ENCODE peak calls at places on chromosomes 4 and X, in seven cellular contexts. S, I, P, Y, D, H and N are unnamed samples.

GRCh38 chr4:55020131-55020530 is 105.3 kb downstream of the KDR start:
- DNase-seq in S (no peak), I (no peak), P (no peak), Y (no peak), D (no peak), H (no peak), N (no peak)

GRCh38 chr4:165394275-165394674 is 15.5 kb downstream of the CPE start:
- DNase-seq in S (no peak), I (no peak), P (no peak), Y (no peak), D (no peak), H (no peak), N (no peak)

GRCh38 chrX:66030505-66031317 is 9.2 kb downstream of the VSIG4 start:
- DNase-seq in S (peak), I (peak), P (peak), Y (no peak), D (no peak), H (peak), N (no peak)

GRCh38 chrX:71859637-71860036 is 51.0 kb upstream of the NHSL2 start:
- DNase-seq in S (peak), I (peak), P (no peak), Y (no peak), D (no peak), H (peak), N (peak)

GRCh38 chrX:120251471-120252011 is 929 bp downstream of the ZBTB33 start:
- DNase-seq in S (peak), I (no peak), P (peak), Y (no peak), D (no peak), H (peak), N (peak)

GRCh38 chrX:38561951-38562719 is 793 bp downstream of the TSPAN7 start:
- DNase-seq in S (no peak), I (no peak), P (peak), Y (no peak), D (no peak), H (peak), N (no peak)

GRCh38 chrX:25523574-25523973 is 507.8 kb upstream of the ARX start:
- DNase-seq in S (peak), I (peak), P (peak), Y (no peak), D (peak), H (peak), N (peak)

GRCh38 chrX:55801811-55802210 is 84.3 kb downstream of the RRAGB start:
- DNase-seq in S (no peak), I (no peak), P (no peak), Y (no peak), D (no peak), H (no peak), N (peak)

GRCh38 chr4:157291071-157291470 is 70.5 kb downstream of the GRIA2 start:
- DNase-seq in S (no peak), I (no peak), P (no peak), Y (no peak), D (no peak), H (no peak), N (no peak)

GRCh38 chrX:3811331-3812311 is 98.2 kb upstream of the PRKX start:
- DNase-seq in S (peak), I (peak), P (peak), Y (peak), D (no peak), H (peak), N (peak)

GRCh38 chrX:10608099-10608498 is 12.3 kb downstream of the MID1 start:
- DNase-seq in S (no peak), I (no peak), P (no peak), Y (no peak), D (no peak), H (no peak), N (no peak)

GRCh38 chrX:103531002-103531401 is 11.7 kb upstream of the RAB40A start:
- DNase-seq in S (no peak), I (no peak), P (no peak), Y (no peak), D (no peak), H (no peak), N (no peak)

GRCh38 chr4:7034262-7035081 is 8.7 kb upstream of the TADA2B start:
- DNase-seq in S (no peak), I (no peak), P (no peak), Y (no peak), D (no peak), H (peak), N (peak)

GRCh38 chr4:91824773-91825172 is 479.0 kb upstream of the GRID2 start:
- DNase-seq in S (no peak), I (no peak), P (no peak), Y (no peak), D (no peak), H (no peak), N (no peak)
- TF ChIP-seq JUND in S (no peak), I (no peak), P (no peak), Y (no peak), D (no peak), H (no peak), N (no peak)

GRCh38 chr4:155768370-155768769 is 9.5 kb downstream of the GUCY1B1 start:
- DNase-seq in S (no peak), I (no peak), P (no peak), Y (no peak), D (no peak), H (no peak), N (no peak)

GRCh38 chr4:155769092-155769491 is 10.3 kb downstream of the GUCY1B1 start:
- DNase-seq in S (no peak), I (no peak), P (no peak), Y (no peak), D (no peak), H (no peak), N (peak)

GRCh38 chr4:155762351-155762750 is 3.5 kb downstream of the GUCY1B1 start:
- DNase-seq in S (no peak), I (no peak), P (no peak), Y (no peak), D (no peak), H (no peak), N (no peak)

GRCh38 chr4:155761916-155762315 is 3.1 kb downstream of the GUCY1B1 start:
- DNase-seq in S (no peak), I (no peak), P (no peak), Y (no peak), D (no peak), H (no peak), N (no peak)

GRCh38 chr4:155766544-155766943 is 7.7 kb downstream of the GUCY1B1 start:
- DNase-seq in S (no peak), I (no peak), P (no peak), Y (no peak), D (no peak), H (no peak), N (no peak)
- TF ChIP-seq JUND in S (no peak), I (no peak), P (no peak), Y (no peak), D (no peak), H (no peak), N (no peak)

GRCh38 chr4:136557396-136557795 is 974.9 kb downstream of the PCDH18 start:
- DNase-seq in S (no peak), I (no peak), P (no peak), Y (no peak), D (no peak), H (no peak), N (no peak)
- TF ChIP-seq JUND in S (no peak), I (no peak), P (no peak), Y (no peak), D (no peak), H (no peak), N (no peak)

GRCh38 chr4:61397174-61397573 is 197.0 kb downstream of the ADGRL3 start:
- DNase-seq in S (no peak), I (no peak), P (no peak), Y (no peak), D (no peak), H (no peak), N (no peak)
- TF ChIP-seq JUND in S (no peak), I (no peak), P (no peak), Y (no peak), D (no peak), H (no peak), N (no peak)

DNA sequence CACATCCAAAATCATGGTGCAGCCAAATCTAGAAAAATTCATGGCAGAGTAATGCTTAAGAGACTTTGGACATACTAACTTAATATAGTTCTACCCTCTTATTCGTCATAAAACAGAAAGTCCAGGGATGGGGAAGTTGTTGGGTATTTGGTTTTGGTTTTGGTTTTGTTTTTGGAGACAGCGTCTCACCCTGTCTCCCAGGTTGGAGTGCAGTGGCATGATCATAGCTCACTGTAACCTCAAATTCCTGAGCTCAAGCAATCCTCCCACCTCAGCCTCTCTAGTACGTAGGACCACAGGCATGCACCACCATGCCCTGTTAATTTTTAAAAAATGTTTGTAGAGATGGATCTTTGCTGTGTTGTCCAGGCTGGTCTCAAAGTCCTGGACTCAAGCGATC is 271.8 kb upstream of the TENM3 start:
- DNase-seq in S (no peak), I (no peak), P (no peak), Y (no peak), D (no peak), H (no peak), N (no peak)
- TF ChIP-seq JUND in S (no peak), I (no peak), P (no peak), Y (no peak), D (no peak), H (no peak), N (no peak)

GRCh38 chr4:86959588-86960500 is 25.0 kb downstream of the AFF1 start:
- DNase-seq in S (no peak), I (no peak), P (no peak), Y (no peak), D (peak), H (no peak), N (no peak)

GRCh38 chr4:86961103-86961502 is 26.3 kb downstream of the AFF1 start:
- DNase-seq in S (no peak), I (no peak), P (no peak), Y (no peak), D (no peak), H (no peak), N (no peak)

GRCh38 chr4:86960557-86960959 is 25.7 kb downstream of the AFF1 start:
- DNase-seq in S (peak), I (no peak), P (no peak), Y (no peak), D (no peak), H (peak), N (no peak)

GRCh38 chr4:86963697-86964096 is 28.9 kb downstream of the AFF1 start:
- DNase-seq in S (peak), I (peak), P (no peak), Y (no peak), D (no peak), H (no peak), N (no peak)

DNA sequence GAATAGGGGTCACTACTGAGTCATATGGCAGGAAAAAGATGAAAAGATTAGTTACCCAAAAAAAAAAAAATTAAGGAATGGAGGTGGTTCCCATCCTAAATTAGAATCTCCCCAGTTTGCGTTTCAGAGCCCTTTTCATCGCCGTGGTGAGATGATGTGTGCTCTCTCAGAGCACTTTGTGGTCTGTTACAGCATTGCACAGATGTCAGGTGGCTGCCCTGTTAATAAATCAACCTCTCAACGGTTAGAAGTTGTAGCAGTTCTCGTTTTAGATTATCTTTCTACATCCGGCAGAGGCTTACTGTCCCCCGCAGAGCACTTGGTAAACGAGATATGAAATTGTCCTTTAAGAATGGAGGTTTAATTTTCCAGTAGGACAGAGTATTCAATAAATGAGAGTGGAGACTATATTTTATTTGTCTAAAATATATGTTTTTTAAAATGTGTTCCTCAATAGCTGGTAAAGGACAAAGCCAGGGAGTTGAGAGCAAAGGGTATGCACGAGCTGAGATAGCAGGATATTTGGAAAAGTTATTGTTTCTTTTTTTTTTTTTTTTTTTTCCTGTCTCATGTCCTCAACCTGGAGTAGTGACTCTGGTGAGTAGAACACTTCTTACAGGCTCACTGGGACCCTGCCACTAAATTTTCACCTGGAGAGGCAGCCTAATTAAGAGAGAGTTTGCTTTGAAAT is 26.9 kb downstream of the AFF1 start:
- DNase-seq in S (peak), I (no peak), P (no peak), Y (peak), D (no peak), H (no peak), N (no peak)
- TF ChIP-seq JUND in S (peak), I (no peak), P (no peak), Y (peak), D (no peak), H (no peak), N (no peak)

DNA sequence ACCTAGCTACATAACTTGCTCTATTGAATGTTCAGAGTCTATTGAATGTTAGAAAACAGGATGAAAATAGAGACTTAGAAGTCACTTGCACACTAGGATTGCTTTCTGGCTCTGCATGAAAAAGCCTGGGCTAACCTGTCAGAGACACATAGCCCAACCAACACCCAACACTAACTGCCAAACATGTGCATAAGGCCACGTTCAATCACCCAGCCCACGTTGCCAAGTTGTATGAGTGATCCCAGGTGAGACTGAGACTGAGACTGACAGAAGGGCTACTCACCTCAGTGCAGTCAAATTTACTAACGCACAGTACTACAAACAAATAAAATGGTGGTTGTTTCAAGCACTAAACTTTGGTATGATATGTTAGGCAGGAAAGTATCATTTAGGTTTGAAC is 61.0 kb downstream of the LDB2 start:
- DNase-seq in S (no peak), I (no peak), P (no peak), Y (no peak), D (no peak), H (no peak), N (no peak)
- TF ChIP-seq JUND in S (no peak), I (no peak), P (no peak), Y (no peak), D (no peak), H (no peak), N (no peak)

GRCh38 chr4:150108693-150109092 is 30.4 kb downstream of the DCLK2 start:
- DNase-seq in S (no peak), I (no peak), P (peak), Y (no peak), D (no peak), H (no peak), N (no peak)
- TF ChIP-seq JUND in S (no peak), I (no peak), P (no peak), Y (no peak), D (no peak), H (no peak), N (no peak)